ENCODE peak calls at places on chromosomes 16 and 17, in five cellular contexts. W is heart left ventricle, F is OCI-LY7, I is MCF 10A, S is A549. T is an unnamed sample.

GRCh38 chr16:24854607-24855171 is 8.9 kb downstream of the SLC5A11 start:
- DNase-seq in F (no peak), S (peak; percentile 61), I (no peak), W (no peak), T (no peak)

GRCh38 chr16:24736758-24737157 is 7.3 kb downstream of the TNRC6A start:
- DNase-seq in I (no peak), W (no peak), F (no peak), S (no peak), T (no peak)

GRCh38 chr17:43860077-43860725 is 13.2 kb downstream of the CD300LG start:
- DNase-seq in W (no peak), F (no peak), S (no peak), I (no peak), T (no peak)

GRCh38 chr17:8253801-8254200 is 4.7 kb downstream of the PFAS start:
- DNase-seq in S (peak; percentile 62), F (peak; percentile 18), W (peak; percentile 24), I (no peak), T (no peak)

GRCh38 chr16:3999479-3999868 is 116.8 kb downstream of the ADCY9 start:
- DNase-seq in W (peak; percentile 52), F (no peak), S (peak; percentile 29), I (no peak), T (peak; percentile 67)

GRCh38 chr16:2842340-2843000 is 12.4 kb downstream of the ZG16B start:
- DNase-seq in W (peak; percentile 35), I (no peak), S (peak; percentile 51), F (peak; percentile 50), T (no peak)

GRCh38 chr16:88911148-88911945 is 44.9 kb upstream of the PABPN1L start:
- DNase-seq in W (no peak), F (peak; percentile 51), I (no peak), S (no peak), T (no peak)

GRCh38 chr17:48494335-48494734 is 36.5 kb downstream of the HOXB1 start:
- DNase-seq in S (no peak), F (no peak), I (peak; percentile 51), W (no peak), T (no peak)

GRCh38 chr17:38729886-38730525 is at the start of gene CISD3:
- DNase-seq in I (peak; percentile 81), F (peak; percentile 95), W (peak; percentile 91), S (peak; percentile 88), T (no peak)

GRCh38 chr17:40922239-40922638 is 15.2 kb downstream of the KRT23 start:
- DNase-seq in F (no peak), I (peak; percentile 62), S (peak; percentile 80), W (peak; percentile 13), T (no peak)

GRCh38 chr17:16398270-16399267 is 16.8 kb upstream of the TRPV2 start:
- DNase-seq in W (no peak), F (peak; percentile 81), I (peak; percentile 57), S (no peak), T (no peak)

GRCh38 chr16:13829712-13830304 is 90.1 kb upstream of the ERCC4 start:
- DNase-seq in S (no peak), W (no peak), F (no peak), I (no peak), T (no peak)

GRCh38 chr17:51397361-51398127 is 137.2 kb downstream of the UTP18 start:
- DNase-seq in F (no peak), I (peak; percentile 73), W (no peak), S (peak; percentile 91), T (no peak)

GRCh38 chr17:4221899-4222659 is 41.7 kb downstream of the ANKFY1 start:
- DNase-seq in W (no peak), I (no peak), S (no peak), F (no peak), T (no peak)

GRCh38 chr16:27685802-27686201 is 135.9 kb downstream of the KATNIP start:
- DNase-seq in W (no peak), S (no peak), F (no peak), I (no peak), T (no peak)

GRCh38 chr17:66985838-66986237 is 21.3 kb downstream of the CACNG4 start:
- DNase-seq in W (no peak), F (no peak), S (no peak), I (no peak), T (no peak)

GRCh38 chr17:63440127-63440769 is 5.9 kb downstream of the CYB561 start:
- DNase-seq in I (no peak), S (no peak), W (no peak), F (no peak), T (no peak)

GRCh38 chr16:81198635-81199034 is 39.9 kb upstream of the BCO1 start:
- DNase-seq in I (no peak), W (no peak), F (no peak), S (peak; percentile 40), T (no peak)

DNA sequence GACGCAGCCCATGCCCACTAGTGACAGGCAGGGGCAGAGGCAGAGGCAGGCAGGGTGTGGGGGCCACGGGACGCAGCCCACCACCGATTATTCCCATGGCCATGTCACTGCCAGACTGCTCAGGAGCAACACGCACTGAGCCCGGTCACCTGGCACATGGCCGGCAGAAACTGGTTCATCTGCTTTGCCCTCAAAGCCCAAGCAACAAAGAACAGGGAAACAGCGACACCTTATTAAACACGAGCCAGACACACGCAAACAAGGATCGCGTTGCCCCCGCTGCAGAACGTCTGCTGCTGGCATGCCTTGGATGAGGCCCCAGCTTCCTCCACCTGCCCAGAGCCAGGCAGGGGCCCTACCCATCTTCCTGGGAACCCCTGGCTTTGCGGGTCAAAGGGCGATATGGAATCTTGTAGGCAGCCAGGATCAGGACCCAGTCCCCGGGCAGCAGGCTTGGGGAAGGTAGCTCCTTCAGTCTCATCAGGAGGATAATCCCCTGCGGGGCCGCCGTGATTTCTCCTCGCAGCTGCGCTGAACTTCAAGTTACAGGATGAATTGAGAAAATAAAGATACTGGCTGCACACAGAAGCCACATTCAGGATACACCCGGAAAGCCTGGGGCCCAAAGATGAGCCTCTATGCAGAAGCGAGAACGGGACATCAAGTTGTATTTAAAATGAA is 4.8 kb downstream of the TBC1D16 start:
- DNase-seq in W (no peak), S (no peak), F (no peak), I (no peak), T (no peak)
- TF ChIP-seq CTCF in W (no peak), S (no peak), F (no peak), I (no peak), T (no peak)

GRCh38 chr17:54559883-54560282 is 340.8 kb upstream of the TOM1L1 start:
- DNase-seq in W (no peak), F (no peak), S (no peak), I (no peak), T (no peak)
- TF ChIP-seq CTCF in W (no peak), F (no peak), S (no peak), I (no peak), T (no peak)

GRCh38 chr16:64138621-64139020 is 983.2 kb downstream of the CDH11 start:
- DNase-seq in S (no peak), F (no peak), W (no peak), I (no peak), T (no peak)
- TF ChIP-seq CTCF in S (no peak), F (no peak), W (no peak), I (no peak), T (no peak)

DNA sequence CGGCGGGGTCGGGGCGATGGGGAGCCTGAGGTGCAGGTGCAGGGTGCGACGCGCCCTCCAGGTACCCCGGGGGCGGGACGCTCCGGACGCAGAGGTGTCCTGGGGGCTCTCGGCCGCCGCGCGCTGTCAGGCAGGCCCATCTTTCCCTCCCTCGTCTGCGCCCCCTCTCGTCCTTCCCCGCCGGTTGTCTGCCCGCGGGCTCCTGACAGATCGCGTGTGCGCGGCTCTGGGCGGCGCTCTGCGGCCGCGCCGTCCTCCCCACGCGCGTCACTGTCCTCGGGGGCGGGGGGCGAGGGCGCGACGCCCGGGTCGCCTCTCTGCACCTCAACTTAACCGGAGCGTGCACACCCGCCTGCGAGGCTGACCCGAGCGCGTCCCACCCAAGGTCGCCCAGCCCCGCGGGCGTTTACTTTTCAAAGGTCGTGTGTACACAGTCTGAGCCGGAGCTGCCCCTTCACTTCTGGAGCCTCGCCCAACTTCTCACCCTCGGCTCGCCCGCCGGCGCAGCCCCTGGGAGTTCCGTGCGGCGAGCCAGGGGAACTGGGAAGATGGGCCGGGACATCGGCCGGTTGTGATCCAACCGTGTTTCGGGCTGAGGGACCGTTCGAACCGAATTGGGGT is 512 bp downstream of the AKAP1 start:
- DNase-seq in I (peak; percentile 35), F (peak; percentile 69), W (peak; percentile 68), S (peak; percentile 61), T (peak; percentile 39)
- TF ChIP-seq CTCF in I (peak; percentile 17), F (peak; percentile 50), W (peak; percentile 13), S (peak; percentile 27), T (no peak)

GRCh38 chr16:50463581-50464324 is 84.4 kb upstream of the NKD1 start:
- DNase-seq in W (no peak), S (no peak), I (no peak), F (no peak), T (no peak)

GRCh38 chr16:50462793-50463507 is 85.2 kb upstream of the NKD1 start:
- DNase-seq in W (no peak), S (no peak), I (no peak), F (no peak), T (no peak)

GRCh38 chr16:50466170-50466569 is 82.0 kb upstream of the NKD1 start:
- DNase-seq in S (no peak), F (no peak), I (no peak), W (no peak), T (no peak)

GRCh38 chr16:50467559-50467942 is 80.6 kb upstream of the NKD1 start:
- DNase-seq in F (no peak), I (no peak), S (no peak), W (no peak), T (no peak)

GRCh38 chr16:50464325-50465290 is 83.6 kb upstream of the NKD1 start:
- DNase-seq in F (no peak), W (no peak), S (no peak), I (no peak), T (no peak)
- TF ChIP-seq CTCF in F (no peak), W (no peak), S (no peak), I (peak; percentile 8), T (peak; percentile 53)

DNA sequence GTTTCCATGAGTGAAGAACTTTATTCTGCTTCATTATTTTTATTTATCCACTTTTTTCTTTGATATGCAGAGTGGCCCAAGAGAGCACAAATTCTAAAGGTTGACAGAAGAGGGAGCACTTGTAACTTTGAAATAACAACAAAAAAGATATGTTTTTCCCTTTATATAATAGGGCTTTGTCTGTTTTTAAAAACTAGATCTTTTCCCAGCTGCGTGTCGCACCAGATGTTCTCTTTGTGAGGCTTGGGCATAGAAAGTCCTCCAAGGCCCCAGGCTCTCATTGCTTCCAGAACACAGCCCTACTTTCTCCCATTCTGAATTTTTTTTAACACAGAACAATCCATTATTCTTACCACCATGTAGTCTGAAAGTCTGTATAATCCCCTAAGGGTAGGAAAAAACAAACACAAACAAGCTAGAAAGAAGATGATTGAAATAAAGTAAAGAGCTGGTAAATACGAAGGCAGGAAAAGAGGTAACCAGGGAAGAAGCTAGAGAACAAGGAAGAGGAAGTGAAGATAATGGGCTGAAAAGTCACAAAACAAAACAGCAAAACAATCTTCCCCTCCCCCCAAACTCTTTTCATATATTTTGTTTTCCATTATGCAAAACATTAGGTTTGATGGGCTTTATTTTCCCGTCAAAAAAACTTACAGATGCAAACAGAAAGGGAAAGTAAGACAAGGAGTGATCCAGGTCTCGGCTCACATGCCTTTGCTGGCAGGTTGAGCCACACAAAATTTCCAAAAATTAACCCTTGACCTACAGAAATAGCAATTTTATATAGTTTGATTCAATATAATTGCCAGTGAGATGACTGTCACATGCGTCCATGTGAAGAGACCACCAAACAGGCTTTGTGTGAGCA is 160.3 kb downstream of the ABCA8 start:
- DNase-seq in W (peak; percentile 53), S (no peak), F (peak; percentile 35), I (peak; percentile 26), T (no peak)
- TF ChIP-seq CTCF in W (peak; percentile 24), S (peak; percentile 15), F (peak; percentile 80), I (peak; percentile 37), T (peak; percentile 41)